ENCODE peak calls at places on chromosomes 3 and 15, in seven cellular contexts. G is B cell, M is nephron progenitor cell, J is fibroblast of the conjunctiva, Y is germinal center, X is NCI-H1092 treated with DMSO at 0.1 percent for 48 hours, A is NCI-H1105. O is an unnamed sample.

GRCh38 chr3:48518069-48518468 is 14.1 kb upstream of the SHISA5 start:
- DNase-seq in A (no peak), G (no peak), X (no peak), J (no peak), Y (no peak), M (no peak), O (no peak)

GRCh38 chr3:33438284-33438668 is 1.9 kb downstream of the UBP1 start:
- DNase-seq in Y (no peak), G (no peak), M (no peak), A (no peak), J (peak; percentile 38), X (no peak), O (no peak)

GRCh38 chr3:38543602-38544001 is 47.5 kb downstream of the EXOG start:
- DNase-seq in Y (no peak), M (no peak), A (no peak), J (no peak), X (no peak), G (no peak), O (no peak)

GRCh38 chr3:128323206-128324081 is 143.2 kb downstream of the DNAJB8 start:
- DNase-seq in J (no peak), X (peak; percentile 7), M (no peak), A (peak; percentile 44), G (no peak), Y (no peak), O (no peak)

GRCh38 chr3:7381741-7382140 is 520.8 kb downstream of the GRM7 start:
- DNase-seq in J (no peak), X (no peak), Y (no peak), G (no peak), A (no peak), M (no peak), O (no peak)

GRCh38 chr3:61637088-61638051 is 76.0 kb downstream of the PTPRG start:
- DNase-seq in M (no peak), J (no peak), X (no peak), G (no peak), A (no peak), Y (peak; percentile 27), O (no peak)

GRCh38 chr3:114714237-114714636 is 420.4 kb downstream of the TIGIT start:
- DNase-seq in M (no peak), J (no peak), Y (no peak), G (no peak), X (peak; percentile 12), A (no peak), O (no peak)

GRCh38 chr3:71056327-71056726 is 527.2 kb downstream of the FOXP1 start:
- DNase-seq in X (no peak), A (no peak), J (no peak), M (no peak), Y (no peak), G (no peak), O (no peak)

GRCh38 chr15:69830425-69830824 is 267.3 kb downstream of the TLE3 start:
- DNase-seq in J (no peak), A (no peak), M (no peak), Y (no peak), G (no peak), X (no peak), O (peak; percentile 19)

GRCh38 chr3:110650752-110651151 is 420.9 kb upstream of the NECTIN3 start:
- DNase-seq in X (no peak), Y (no peak), G (no peak), A (no peak), M (no peak), J (no peak), O (no peak)

GRCh38 chr15:40922608-40923005 is 6.5 kb upstream of the DLL4 start:
- DNase-seq in J (no peak), X (no peak), G (no peak), A (no peak), M (no peak), Y (no peak), O (no peak)

GRCh38 chr3:3031358-3031757 is 78.8 kb downstream of the IL5RA start:
- DNase-seq in G (no peak), Y (no peak), A (no peak), X (no peak), J (no peak), M (no peak), O (no peak)

GRCh38 chr15:70318996-70319465 is 221.3 kb upstream of the TLE3 start:
- DNase-seq in A (no peak), M (no peak), X (no peak), Y (no peak), G (peak; percentile 70), J (peak; percentile 85), O (no peak)

GRCh38 chr3:196585044-196585757 is 16.7 kb downstream of the FBXO45 start:
- DNase-seq in M (no peak), G (no peak), Y (no peak), J (no peak), X (no peak), A (no peak), O (no peak)

GRCh38 chr15:33581032-33581431 is 270.3 kb downstream of the RYR3 start:
- DNase-seq in Y (no peak), X (no peak), G (no peak), A (no peak), J (peak; percentile 24), M (no peak), O (no peak)

GRCh38 chr15:70777156-70777926 is 14.0 kb upstream of the UACA start:
- DNase-seq in M (no peak), A (no peak), G (no peak), J (no peak), Y (no peak), X (no peak), O (no peak)

GRCh38 chr3:177811835-177812234 is 614.6 kb upstream of the TBL1XR1 start:
- DNase-seq in M (no peak), J (no peak), A (no peak), Y (no peak), X (no peak), G (no peak), O (no peak)

GRCh38 chr15:95254263-95254662 is 1022.9 kb downstream of the MCTP2 start:
- DNase-seq in Y (no peak), G (no peak), J (no peak), A (no peak), X (no peak), M (no peak), O (no peak)

GRCh38 chr3:58188173-58188564 is 22.6 kb downstream of the DNASE1L3 start:
- DNase-seq in A (no peak), J (no peak), M (no peak), X (no peak), G (peak; percentile 32), Y (no peak), O (no peak)

GRCh38 chr15:78167227-78167888 is 18.2 kb downstream of the IDH3A start:
- DNase-seq in A (no peak), M (no peak), J (no peak), Y (no peak), X (no peak), G (peak; percentile 53), O (no peak)

GRCh38 chr3:156304406-156304805 is 184.0 kb downstream of the KCNAB1 start:
- DNase-seq in G (no peak), X (no peak), A (no peak), J (no peak), M (no peak), Y (no peak), O (no peak)

GRCh38 chr15:43144512-43144911 is 11.1 kb downstream of the TMEM62 start:
- DNase-seq in J (no peak), M (no peak), A (no peak), G (no peak), Y (no peak), X (no peak), O (no peak)

GRCh38 chr3:71120012-71120411 is 463.5 kb downstream of the FOXP1 start:
- DNase-seq in X (no peak), A (no peak), M (no peak), G (no peak), Y (no peak), J (no peak), O (no peak)

GRCh38 chr3:108088697-108089096 is 2.1 kb downstream of the CD47 start:
- DNase-seq in A (peak; percentile 21), Y (peak; percentile 30), M (no peak), X (peak; percentile 1), J (no peak), G (no peak), O (no peak)

GRCh38 chr3:31014317-31015040 is 120.0 kb upstream of the GADL1 start:
- DNase-seq in J (no peak), X (no peak), A (no peak), M (no peak), G (no peak), Y (no peak), O (no peak)

GRCh38 chr15:54131410-54131809 is 153.2 kb downstream of the UNC13C start:
- DNase-seq in G (no peak), J (no peak), Y (no peak), A (no peak), M (no peak), X (no peak), O (no peak)

GRCh38 chr3:42582474-42583070 is 805 bp upstream of the SEC22C start:
- DNase-seq in M (no peak), G (no peak), J (no peak), A (no peak), Y (peak; percentile 8), X (no peak), O (peak; percentile 65)

GRCh38 chr3:177960014-177960413 is 576.2 kb upstream of the KCNMB2 start:
- DNase-seq in A (no peak), G (no peak), J (no peak), X (no peak), Y (no peak), M (no peak), O (no peak)

GRCh38 chr3:195007794-195008193 is 263.2 kb downstream of the XXYLT1 start:
- DNase-seq in X (no peak), A (no peak), M (no peak), Y (no peak), J (no peak), G (peak; percentile 35), O (peak; percentile 27)

GRCh38 chr3:8319935-8320634 is 181.5 kb upstream of the LMCD1 start:
- DNase-seq in A (no peak), Y (no peak), G (no peak), X (no peak), J (peak; percentile 16), M (no peak), O (no peak)

GRCh38 chr15:73959012-73959581 is 32.8 kb downstream of the LOXL1 start:
- DNase-seq in J (no peak), Y (no peak), X (peak; percentile 10), A (no peak), M (no peak), G (peak; percentile 39), O (peak; percentile 9)

GRCh38 chr3:71581451-71581980 is 2.0 kb downstream of the FOXP1 start:
- DNase-seq in M (peak; percentile 52), Y (peak; percentile 42), X (no peak), J (no peak), G (peak; percentile 67), A (no peak), O (peak; percentile 3)

GRCh38 chr3:113251817-113252216 is 40.5 kb downstream of the BOC start:
- DNase-seq in M (no peak), G (no peak), X (no peak), Y (no peak), J (no peak), A (no peak), O (no peak)

GRCh38 chr3:13574798-13575451 is 26.0 kb downstream of the FBLN2 start:
- DNase-seq in G (no peak), J (no peak), Y (no peak), A (no peak), M (no peak), X (no peak), O (no peak)

GRCh38 chr3:134330895-134331810 is 43.1 kb downstream of the AMOTL2 start:
- DNase-seq in J (no peak), Y (no peak), G (peak; percentile 35), A (no peak), M (no peak), X (no peak), O (no peak)

O was measured in NCI-H510A treated with DMSO at 0.1 percent for 48 hours.